ENCODE peak calls at places on chromosomes 4 and X, in five cellular contexts. R is neuronal stem cell, Z is OCI-LY7, L is cardiac fibroblast, J is right atrium auricular region. W is an unnamed sample.

GRCh38 chr4:124884316-124884715 is 171.8 kb upstream of the ANKRD50 start:
- DNase-seq in R (no peak), Z (no peak), L (no peak), J (no peak), W (no peak)

GRCh38 chr4:169484485-169484884 is 127.9 kb downstream of the NEK1 start:
- DNase-seq in R (no peak), Z (no peak), L (peak), J (no peak), W (no peak)

GRCh38 chrX:49249616-49250015 is 14.3 kb downstream of the CCDC22 start:
- DNase-seq in R (no peak), Z (no peak), L (no peak), J (no peak), W (no peak)

GRCh38 chr4:24693636-24694035 is 101.7 kb upstream of the SOD3 start:
- DNase-seq in R (no peak), Z (no peak), L (peak), J (no peak), W (no peak)

GRCh38 chr4:168028568-168028967 is 63.8 kb upstream of the ANXA10 start:
- DNase-seq in R (no peak), Z (no peak), L (peak), J (no peak), W (no peak)

GRCh38 chrX:72258174-72258573 is 18.9 kb downstream of the RPS4X start:
- DNase-seq in R (no peak), Z (no peak), L (peak), J (no peak), W (no peak)

GRCh38 chr4:151690884-151691283 is 69.9 kb downstream of the GATB start:
- DNase-seq in R (no peak), Z (no peak), L (peak), J (no peak), W (no peak)

GRCh38 chr4:109658871-109659410 is 44.3 kb downstream of the CASP6 start:
- DNase-seq in R (no peak), Z (no peak), L (peak), J (no peak), W (no peak)

GRCh38 chr4:99816611-99817309 is at the start of gene DAPP1:
- DNase-seq in R (no peak), Z (peak), L (no peak), J (peak), W (no peak)

GRCh38 chr4:129092636-129093172 is 635 bp downstream of the SCLT1 start:
- DNase-seq in R (no peak), Z (no peak), L (peak), J (no peak), W (no peak)

GRCh38 chr4:7747556-7747955 is 192.1 kb downstream of the AFAP1 start:
- DNase-seq in R (no peak), Z (no peak), L (no peak), J (no peak), W (no peak)

GRCh38 chr4:156594619-156595018 is 377.0 kb downstream of the PDGFC start:
- DNase-seq in R (no peak), Z (no peak), L (peak), J (no peak), W (no peak)

GRCh38 chr4:186792994-186793393 is 69.3 kb upstream of the FAT1 start:
- DNase-seq in R (no peak), Z (no peak), L (peak), J (no peak), W (no peak)

GRCh38 chrX:22674947-22675346 is 324.8 kb upstream of the DDX53 start:
- DNase-seq in R (no peak), Z (no peak), L (no peak), J (no peak), W (no peak)

GRCh38 chrX:1778817-1779216 is 164.0 kb downstream of the ASMT start:
- DNase-seq in R (no peak), Z (no peak), L (no peak), J (no peak), W (no peak)

GRCh38 chr4:153954654-153955053 is 165.8 kb upstream of the SFRP2 start:
- DNase-seq in R (no peak), Z (no peak), L (no peak), J (no peak), W (no peak)

GRCh38 chr4:178752954-178753525 is 1310.8 kb upstream of the AGA start:
- DNase-seq in R (peak), Z (no peak), L (no peak), J (no peak), W (no peak)

GRCh38 chr4:110498420-110498819 is 22.5 kb downstream of the ENPEP start:
- DNase-seq in R (no peak), Z (no peak), L (no peak), J (no peak), W (no peak)

GRCh38 chr4:11908712-11909111 is 480.0 kb upstream of the HS3ST1 start:
- DNase-seq in R (no peak), Z (no peak), L (no peak), J (no peak), W (no peak)

GRCh38 chr4:4673070-4673469 is 131.2 kb upstream of the STX18 start:
- DNase-seq in R (peak), Z (peak), L (peak), J (no peak), W (no peak)

DNA sequence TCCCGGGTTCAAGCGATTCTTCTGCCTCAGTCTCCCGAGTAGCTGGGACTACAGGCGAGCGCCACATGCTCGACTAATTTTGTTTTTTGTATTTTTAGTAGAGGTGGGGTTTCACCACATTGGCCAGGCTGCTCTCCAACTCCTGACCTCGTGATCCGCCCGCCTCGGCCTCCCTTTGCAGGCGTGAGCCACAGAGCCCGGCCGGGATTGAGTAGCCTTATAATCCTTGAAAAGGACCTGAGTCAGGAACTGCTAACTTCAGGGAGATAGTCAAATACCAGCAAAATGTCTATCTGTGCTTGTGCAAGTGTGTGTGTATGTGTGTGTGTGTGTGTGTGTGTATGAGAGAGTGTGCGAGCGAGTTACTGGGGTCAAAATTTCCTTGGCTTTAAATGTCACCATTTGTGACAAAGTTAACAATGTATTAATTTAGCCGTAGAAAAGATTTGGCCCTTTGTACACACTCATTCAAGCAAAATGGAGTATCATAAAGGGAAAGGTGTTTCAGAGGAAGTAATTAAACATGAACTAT is 1.8 kb upstream of the KDM6A start:
- DNase-seq in R (no peak), Z (no peak), L (peak), J (no peak), W (no peak)
- H3K4me3 ChIP-seq in R (peak), Z (peak), L (no peak), J (peak), W (peak)

DNA sequence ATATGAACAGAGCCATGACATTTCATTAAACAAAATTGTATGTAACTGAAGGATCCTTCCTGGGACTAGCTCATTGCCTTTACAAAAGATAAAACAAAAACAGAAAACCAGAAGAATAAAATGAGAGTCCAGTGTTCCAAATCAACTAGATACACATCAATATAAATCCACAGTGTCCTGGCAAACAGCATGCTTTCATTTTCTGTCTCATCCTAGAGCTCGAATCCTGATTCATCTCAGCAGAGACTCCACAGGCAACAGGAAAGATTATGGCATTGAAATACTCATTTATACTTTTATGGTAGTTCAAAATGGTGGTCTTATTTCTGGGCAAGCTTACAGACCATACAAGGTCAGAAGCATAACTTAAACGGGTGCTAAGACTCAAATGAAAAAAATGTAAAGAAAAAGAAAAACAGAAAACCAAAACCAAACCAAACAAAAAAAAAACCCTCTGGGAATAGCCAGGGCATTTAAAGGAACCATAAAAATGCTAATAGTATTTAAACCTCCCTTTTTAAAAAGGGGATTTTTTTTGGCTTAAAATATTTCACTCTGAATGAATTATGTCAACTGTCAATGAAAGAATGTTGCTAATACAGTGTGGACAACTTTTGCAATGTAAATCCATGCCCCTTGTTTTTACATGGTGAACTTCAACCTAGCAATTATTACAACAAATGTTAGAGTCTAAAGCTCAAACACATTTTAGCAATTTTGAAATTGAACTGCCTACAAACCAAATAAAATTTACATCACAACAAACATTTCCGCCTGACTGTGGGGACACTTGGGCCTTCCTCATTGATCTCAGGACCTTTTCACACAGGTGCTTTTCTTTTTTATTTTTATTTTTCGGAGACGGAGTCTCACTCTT is 57.9 kb downstream of the GPR101 start:
- DNase-seq in R (no peak), Z (no peak), L (no peak), J (no peak), W (no peak)
- H3K4me3 ChIP-seq in R (no peak), Z (no peak), L (no peak), J (no peak), W (no peak)

GRCh38 chr4:180449395-180449956 is 1793.7 kb upstream of the TENM3 start:
- DNase-seq in R (no peak), Z (peak), L (no peak), J (no peak), W (no peak)
- H3K4me3 ChIP-seq in R (no peak), Z (no peak), L (no peak), J (no peak), W (no peak)

GRCh38 chrX:129689881-129690280 is 35.1 kb upstream of the APLN start:
- DNase-seq in R (no peak), Z (no peak), L (no peak), J (no peak), W (no peak)

GRCh38 chrX:129690435-129690834 is 35.7 kb upstream of the APLN start:
- DNase-seq in R (no peak), Z (no peak), L (peak), J (no peak), W (peak)

GRCh38 chrX:129682979-129683378 is 28.2 kb upstream of the APLN start:
- DNase-seq in R (no peak), Z (no peak), L (no peak), J (no peak), W (no peak)

GRCh38 chrX:129688097-129688496 is 33.3 kb upstream of the APLN start:
- DNase-seq in R (no peak), Z (no peak), L (no peak), J (no peak), W (no peak)

DNA sequence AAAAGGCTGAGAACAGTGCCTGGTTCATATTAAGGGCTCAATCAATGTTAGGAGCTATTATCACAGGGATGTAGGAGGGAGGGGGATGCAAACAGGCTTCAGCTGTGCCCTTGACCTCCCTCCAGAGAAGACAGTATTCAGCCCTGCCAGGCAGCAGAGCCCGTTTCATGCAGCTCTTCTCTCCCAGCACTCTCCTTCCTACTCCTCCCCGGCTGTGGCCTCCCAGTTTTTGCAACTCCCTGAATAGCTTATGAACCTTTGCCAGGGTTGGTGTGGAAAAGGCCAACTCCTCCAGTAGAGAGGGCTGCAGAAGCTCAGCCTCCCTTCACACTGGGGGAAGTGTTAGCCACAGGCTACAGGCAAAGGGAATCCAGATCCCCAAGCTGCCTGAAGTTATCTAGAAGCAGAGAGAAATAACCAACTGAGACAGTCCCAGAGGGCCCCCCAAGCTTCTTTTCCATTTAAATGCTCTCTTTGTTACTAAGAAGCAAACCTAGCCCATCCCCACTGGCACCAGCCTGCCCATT is 31.7 kb upstream of the APLN start:
- DNase-seq in R (no peak), Z (no peak), L (peak), J (peak), W (peak)
- H3K4me3 ChIP-seq in R (no peak), Z (no peak), L (no peak), J (no peak), W (no peak)

GRCh38 chr4:164509951-164510350 is 244.0 kb upstream of the SMIM31 start:
- DNase-seq in R (no peak), Z (no peak), L (no peak), J (no peak), W (no peak)
- H3K4me3 ChIP-seq in R (no peak), Z (no peak), L (no peak), J (no peak), W (no peak)